ENCODE peak calls at places on chromosomes 6 and 20, in eight cellular contexts. N is GM12865; Q is activated T-cell treated with anti-CD3 and anti-CD28 coated beads, Interleukin-2, amount 50 U/mL, for 72 hours; O is breast epithelium; D is globus pallidus; Y is frontal cortex; B is cortex of kidney; S is NCI-H2029. W is an unnamed sample.
A peak's percentile ranks its signal among the peaks of the same experiment; 100 is the strongest.

GRCh38 chr6:142819603-142820335 is 125.2 kb downstream of the HIVEP2 start:
- DNase-seq in Q (peak; percentile 27), N (peak; percentile 89), Y (no peak), B (no peak), D (no peak), O (no peak), S (peak; percentile 6), W (no peak)

GRCh38 chr20:57748601-57749130 is 38.9 kb upstream of the PMEPA1 start:
- DNase-seq in Q (peak; percentile 59), S (peak; percentile 77), D (peak; percentile 74), O (peak; percentile 81), N (peak; percentile 68), B (no peak), Y (peak; percentile 83), W (peak; percentile 80)

GRCh38 chr6:116971959-116972358 is 94.9 kb downstream of the RFX6 start:
- DNase-seq in O (no peak), S (peak; percentile 95), Y (peak; percentile 17), N (peak; percentile 54), D (peak; percentile 35), Q (peak; percentile 21), B (no peak), W (peak; percentile 6)

GRCh38 chr6:85111481-85112001 is 338.3 kb upstream of the NT5E start:
- DNase-seq in B (no peak), N (no peak), O (no peak), S (no peak), D (no peak), Y (no peak), Q (no peak), W (no peak)

GRCh38 chr20:63361507-63362425 is 617 bp upstream of the CHRNA4 start:
- DNase-seq in S (no peak), N (no peak), Q (no peak), O (no peak), D (no peak), Y (no peak), B (no peak), W (no peak)

GRCh38 chr20:32524871-32525501 is 60.1 kb downstream of the NOL4L start:
- DNase-seq in O (peak; percentile 74), B (no peak), Y (no peak), N (no peak), S (peak; percentile 77), D (peak; percentile 67), Q (no peak), W (no peak)

GRCh38 chr20:58692579-58693225 is at the start of gene NPEPL1:
- DNase-seq in S (peak; percentile 39), B (no peak), O (no peak), Q (peak; percentile 87), N (peak; percentile 84), D (peak; percentile 63), Y (peak; percentile 91), W (peak; percentile 17)

GRCh38 chr20:35515949-35516645 is 13.4 kb downstream of the C20orf173 start:
- DNase-seq in N (no peak), S (no peak), Q (no peak), O (no peak), Y (no peak), B (no peak), D (no peak), W (peak; percentile 17)